ENCODE peak calls at places on chromosomes 5 and 9, in six cellular contexts. G is EL; E is aorta; X is NCI-H774; B is BE2C; F is stimulated activated CD8-positive, alpha-beta memory T cell treated with anti-CD3 and anti-CD28 coated beads, Interleukin-12 subunit alpha, Interleukin-12 subunit beta, amount 100 ng/mL, for 1 hour. O is an unnamed sample.

GRCh38 chr5:103358305-103358996 is 99.9 kb downstream of the MACIR start:
- DNase-seq in X (no peak), F (no peak), E (no peak), G (no peak), B (no peak), O (no peak)

GRCh38 chr5:143398451-143399237 is 4.8 kb downstream of the NR3C1 start:
- DNase-seq in F (no peak), E (no peak), B (no peak), X (no peak), G (no peak), O (no peak)

GRCh38 chr5:112196574-112196973 is 222.5 kb downstream of the EPB41L4A start:
- DNase-seq in G (no peak), B (no peak), F (no peak), X (no peak), E (no peak), O (no peak)

GRCh38 chr5:115461506-115462290 is 82.9 kb downstream of the FEM1C start:
- DNase-seq in X (no peak), B (no peak), G (peak), E (no peak), F (no peak), O (peak)

GRCh38 chr5:140165101-140165920 is 9.7 kb upstream of the CYSTM1 start:
- DNase-seq in B (no peak), F (no peak), X (no peak), E (no peak), G (no peak), O (no peak)

GRCh38 chr5:16160706-16161105 is 18.9 kb downstream of the MARCHF11 start:
- DNase-seq in X (peak), E (no peak), F (no peak), B (peak), G (peak), O (peak)

GRCh38 chr5:73454379-73455036 is 5.9 kb upstream of the FOXD1 start:
- DNase-seq in F (peak), B (peak), E (no peak), X (peak), G (peak), O (peak)

GRCh38 chr5:158805195-158805594 is 294.5 kb downstream of the EBF1 start:
- DNase-seq in B (peak), G (no peak), X (no peak), F (no peak), E (no peak), O (no peak)

GRCh38 chr9:89842267-89842768 is 237.5 kb downstream of the GADD45G start:
- DNase-seq in E (no peak), B (no peak), F (no peak), X (no peak), G (no peak), O (no peak)

GRCh38 chr9:18861599-18862546 is 171.1 kb downstream of the SAXO1 start:
- DNase-seq in X (no peak), F (no peak), G (no peak), B (no peak), E (peak), O (peak)

GRCh38 chr9:109063765-109064164 is 50.5 kb upstream of the CTNNAL1 start:
- DNase-seq in X (no peak), E (no peak), B (no peak), F (no peak), G (peak), O (peak)

GRCh38 chr5:172411423-172412111 is 42.8 kb downstream of the SH3PXD2B start:
- DNase-seq in G (no peak), F (no peak), B (no peak), X (no peak), E (no peak), O (no peak)

GRCh38 chr9:5879419-5880181 is 11.1 kb upstream of the MLANA start:
- DNase-seq in E (no peak), G (peak), F (no peak), B (peak), X (no peak), O (peak)

GRCh38 chr5:171899792-171900191 is 106.6 kb downstream of the FBXW11 start:
- DNase-seq in F (no peak), B (no peak), X (no peak), G (no peak), E (no peak), O (no peak)

GRCh38 chr9:86705474-86705873 is 241.8 kb downstream of the GAS1 start:
- DNase-seq in E (no peak), X (no peak), B (no peak), F (no peak), G (no peak), O (peak)

GRCh38 chr9:19720374-19720773 is 68.5 kb downstream of the SLC24A2 start:
- DNase-seq in F (no peak), X (no peak), E (no peak), B (no peak), G (peak), O (peak)

GRCh38 chr9:108551030-108551964 is 304.5 kb downstream of the ACTL7B start:
- DNase-seq in G (peak), X (no peak), B (no peak), F (no peak), E (no peak), O (peak)

GRCh38 chr5:90558344-90559192 is at the start of gene ADGRV1:
- DNase-seq in X (peak), E (no peak), G (peak), F (no peak), B (peak), O (peak)

GRCh38 chr9:6355728-6356127 is 27.6 kb downstream of the TPD52L3 start:
- DNase-seq in G (peak), F (no peak), E (no peak), B (no peak), X (no peak), O (peak)

GRCh38 chr9:19665146-19665863 is 123.5 kb downstream of the SLC24A2 start:
- DNase-seq in B (no peak), F (no peak), E (no peak), G (no peak), X (no peak), O (no peak)